ENCODE peak calls at places on chromosomes 1 and 21, in ten cellular contexts. M is nucleus accumbens; D is kidney glomerular epithelial cell; P is GM20000; U is heart left ventricle; A is germinal center; L is lower lobe of right lung; B is T follicular helper cell; Q is activated CD8-positive, alpha-beta memory T cell treated with anti-CD3 and anti-CD28 coated beads for 4 hours; H is effector memory CD8-positive, alpha-beta T cell. R is an unnamed sample.

GRCh38 chr1:2449636-2450454 is 26.2 kb upstream of the PLCH2 start:
- DNase-seq in M (no peak), A (no peak), B (no peak), D (no peak), Q (no peak), L (no peak), H (no peak), U (no peak), P (peak), R (no peak)

GRCh38 chr1:17646444-17647287 is 107.2 kb downstream of the ARHGEF10L start:
- DNase-seq in D (no peak), H (no peak), L (no peak), Q (no peak), U (no peak), A (no peak), B (no peak), M (no peak), P (no peak), R (no peak)

GRCh38 chr1:53665996-53666395 is 73.0 kb downstream of the GLIS1 start:
- DNase-seq in B (no peak), H (no peak), P (no peak), M (no peak), Q (no peak), L (no peak), A (no peak), U (no peak), D (no peak), R (no peak)

GRCh38 chr1:25549273-25550154 is 6.1 kb downstream of the LDLRAP1 start:
- DNase-seq in P (peak), L (peak), B (peak), A (peak), H (peak), D (peak), Q (peak), M (no peak), U (peak), R (peak)

GRCh38 chr1:156124557-156125483 is 10.3 kb downstream of the LMNA start:
- DNase-seq in A (no peak), L (peak), P (no peak), M (no peak), Q (no peak), U (no peak), D (no peak), H (peak), B (no peak), R (no peak)

GRCh38 chr1:39590546-39590945 is 14.0 kb upstream of the PABPC4 start:
- DNase-seq in P (no peak), D (no peak), B (no peak), U (no peak), A (no peak), L (no peak), M (no peak), Q (no peak), H (no peak), R (no peak)

GRCh38 chr1:24069817-24070216 is 42.1 kb downstream of the MYOM3 start:
- DNase-seq in A (no peak), H (no peak), M (no peak), L (peak), U (no peak), Q (no peak), D (no peak), P (no peak), B (no peak), R (no peak)

GRCh38 chr21:27450216-27450615 is 483.3 kb upstream of the ADAMTS5 start:
- DNase-seq in B (no peak), M (no peak), L (no peak), P (no peak), A (no peak), D (no peak), Q (no peak), U (no peak), H (no peak), R (no peak)

GRCh38 chr1:37734629-37735591 is 30.0 kb downstream of the EPHA10 start:
- DNase-seq in H (no peak), B (no peak), U (no peak), M (no peak), P (no peak), A (no peak), L (no peak), D (no peak), Q (no peak), R (no peak)

GRCh38 chr1:76073471-76073870 is 1.1 kb upstream of the ST6GALNAC3 start:
- DNase-seq in P (no peak), H (no peak), Q (no peak), U (no peak), M (no peak), D (peak), A (no peak), L (no peak), B (no peak), R (no peak)

GRCh38 chr21:28142692-28143091 is 850.0 kb downstream of the LTN1 start:
- DNase-seq in D (peak), L (no peak), Q (no peak), A (no peak), M (no peak), H (no peak), U (no peak), B (no peak), P (no peak), R (no peak)

GRCh38 chr1:37561794-37562132 is 5.0 kb downstream of the DNALI1 start:
- DNase-seq in M (no peak), A (peak), L (no peak), Q (no peak), D (no peak), U (no peak), B (peak), P (peak), H (peak), R (peak)

GRCh38 chr1:212132040-212132439 is 96.5 kb downstream of the DTL start:
- DNase-seq in H (peak), P (no peak), Q (no peak), A (no peak), D (peak), M (no peak), B (no peak), L (no peak), U (no peak), R (no peak)